ENCODE peak calls at places on chromosomes 3 and 15, in ten cellular contexts. I is HCT116; S is activated T-cell treated with anti-CD3 and anti-CD28 coated beads for 1 hour; F is left colon; U is NCI-H1417 treated with DMSO at 0.1 percent for 48 hours; G is PC-9; V is brain microvascular endothelial cell; N is pons; Q is activated effector memory CD4-positive, alpha-beta T cell treated with anti-CD3 and anti-CD28 coated beads, Interleukin-2, amount 50 U/mL, for 16 hours; B is AG09309. H is an unnamed sample.

GRCh38 chr3:114556832-114557231 is 263.0 kb downstream of the TIGIT start:
- DNase-seq in I (peak; percentile 45), S (no peak), F (no peak), U (no peak), G (no peak), V (no peak), N (no peak), Q (no peak), B (no peak), H (no peak)

GRCh38 chr3:98839846-98840245 is 61.6 kb downstream of the DCBLD2 start:
- DNase-seq in I (no peak), S (no peak), F (no peak), U (no peak), G (no peak), V (peak; percentile 44), N (no peak), Q (no peak), B (no peak), H (no peak)

GRCh38 chr15:75042730-75043508 is 19.5 kb downstream of the PPCDC start:
- DNase-seq in I (peak; percentile 43), S (peak; percentile 32), F (peak; percentile 93), U (no peak), G (peak; percentile 99), V (peak; percentile 22), N (peak; percentile 71), Q (peak; percentile 82), B (no peak), H (peak; percentile 90)

GRCh38 chr15:96849501-96849900 is 519.0 kb downstream of the NR2F2 start:
- DNase-seq in I (no peak), S (no peak), F (no peak), U (no peak), G (no peak), V (peak; percentile 92), N (no peak), Q (no peak), B (no peak), H (no peak)

GRCh38 chr3:172980849-172981248 is 160.2 kb downstream of the SPATA16 start:
- DNase-seq in I (no peak), S (no peak), F (no peak), U (no peak), G (no peak), V (no peak), N (no peak), Q (no peak), B (no peak), H (no peak)

GRCh38 chr3:12856626-12857025 is 15.3 kb upstream of the RPL32 start:
- DNase-seq in I (no peak), S (no peak), F (no peak), U (no peak), G (no peak), V (no peak), N (no peak), Q (no peak), B (no peak), H (no peak)

GRCh38 chr15:40999190-40999589 is 45.9 kb downstream of the CHAC1 start:
- DNase-seq in I (no peak), S (no peak), F (no peak), U (no peak), G (peak; percentile 86), V (no peak), N (no peak), Q (no peak), B (peak; percentile 59), H (no peak)

GRCh38 chr3:174951023-174951422 is 91.9 kb downstream of the NAALADL2 start:
- DNase-seq in I (peak; percentile 33), S (no peak), F (no peak), U (no peak), G (peak; percentile 87), V (peak; percentile 19), N (no peak), Q (no peak), B (no peak), H (no peak)

GRCh38 chr3:44323341-44323955 is 15.1 kb upstream of the TCAIM start:
- DNase-seq in I (peak; percentile 46), S (peak; percentile 54), F (peak; percentile 53), U (no peak), G (no peak), V (peak; percentile 63), N (peak; percentile 82), Q (peak; percentile 79), B (peak; percentile 32), H (no peak)

GRCh38 chr3:37863949-37864822 is 2.5 kb downstream of the CTDSPL start:
- DNase-seq in I (no peak), S (no peak), F (no peak), U (no peak), G (peak; percentile 49), V (no peak), N (no peak), Q (no peak), B (no peak), H (no peak)

GRCh38 chr15:82595766-82596165 is 51.4 kb downstream of the CPEB1 start:
- DNase-seq in I (no peak), S (no peak), F (no peak), U (no peak), G (no peak), V (no peak), N (no peak), Q (no peak), B (no peak), H (no peak)

GRCh38 chr15:93213281-93213680 is 124.3 kb upstream of the RGMA start:
- DNase-seq in I (no peak), S (no peak), F (no peak), U (no peak), G (no peak), V (no peak), N (no peak), Q (no peak), B (no peak), H (no peak)

GRCh38 chr3:65575376-65575840 is 463.3 kb downstream of the MAGI1 start:
- DNase-seq in I (no peak), S (no peak), F (no peak), U (no peak), G (peak; percentile 91), V (peak; percentile 57), N (no peak), Q (no peak), B (peak; percentile 28), H (no peak)

GRCh38 chr15:71048913-71049675 is 66.2 kb upstream of the THSD4 start:
- DNase-seq in I (no peak), S (no peak), F (no peak), U (no peak), G (peak; percentile 72), V (peak; percentile 91), N (no peak), Q (no peak), B (peak; percentile 77), H (no peak)

GRCh38 chr15:59158701-59159034 is 48.0 kb upstream of the LDHAL6B start:
- DNase-seq in I (no peak), S (no peak), F (no peak), U (no peak), G (no peak), V (no peak), N (no peak), Q (no peak), B (no peak), H (no peak)

GRCh38 chr15:40161693-40162401 is 978 bp downstream of the BUB1B start:
- DNase-seq in I (no peak), S (no peak), F (no peak), U (no peak), G (no peak), V (no peak), N (no peak), Q (no peak), B (no peak), H (no peak)

GRCh38 chr3:154615451-154615850 is 185.5 kb upstream of the GPR149 start:
- DNase-seq in I (no peak), S (no peak), F (no peak), U (no peak), G (no peak), V (no peak), N (no peak), Q (no peak), B (no peak), H (no peak)

GRCh38 chr15:48696627-48697312 is 51.3 kb upstream of the FBN1 start:
- DNase-seq in I (no peak), S (no peak), F (no peak), U (no peak), G (no peak), V (peak; percentile 61), N (no peak), Q (no peak), B (no peak), H (no peak)

GRCh38 chr15:71596672-71597071 is 213.7 kb upstream of the NR2E3 start:
- DNase-seq in I (no peak), S (no peak), F (no peak), U (no peak), G (no peak), V (no peak), N (peak; percentile 37), Q (no peak), B (no peak), H (no peak)

GRCh38 chr3:131896285-131896684 is 138.5 kb downstream of the CPNE4 start:
- DNase-seq in I (no peak), S (no peak), F (no peak), U (no peak), G (peak; percentile 54), V (no peak), N (no peak), Q (no peak), B (no peak), H (no peak)

GRCh38 chr15:67422296-67422695 is 98.6 kb upstream of the C15orf61 start:
- DNase-seq in I (no peak), S (no peak), F (no peak), U (no peak), G (no peak), V (no peak), N (no peak), Q (no peak), B (no peak), H (no peak)

GRCh38 chr15:75947117-75947516 is 43.4 kb downstream of the FBXO22 start:
- DNase-seq in I (no peak), S (no peak), F (no peak), U (no peak), G (no peak), V (peak; percentile 56), N (no peak), Q (no peak), B (peak; percentile 39), H (no peak)

GRCh38 chr3:129587559-129588210 is 18.8 kb downstream of the PLXND1 start:
- DNase-seq in I (no peak), S (no peak), F (no peak), U (no peak), G (peak; percentile 59), V (no peak), N (no peak), Q (no peak), B (no peak), H (no peak)

GRCh38 chr3:189108735-189109134 is 63.0 kb upstream of the TPRG1 start:
- DNase-seq in I (no peak), S (no peak), F (no peak), U (no peak), G (no peak), V (no peak), N (no peak), Q (no peak), B (no peak), H (no peak)

GRCh38 chr15:50084932-50085331 is 34.1 kb downstream of the ATP8B4 start:
- DNase-seq in I (no peak), S (no peak), F (no peak), U (no peak), G (no peak), V (no peak), N (no peak), Q (no peak), B (no peak), H (no peak)

GRCh38 chr3:182789371-182789770 is 3.9 kb upstream of the ATP11B start:
- DNase-seq in I (no peak), S (no peak), F (no peak), U (no peak), G (no peak), V (no peak), N (no peak), Q (no peak), B (no peak), H (no peak)

GRCh38 chr3:37993811-37994638 is 3.4 kb downstream of the VILL start:
- DNase-seq in I (no peak), S (peak; percentile 42), F (peak; percentile 85), U (no peak), G (no peak), V (peak; percentile 74), N (no peak), Q (peak; percentile 87), B (no peak), H (peak; percentile 90)

GRCh38 chr3:180633722-180634121 is 31.8 kb downstream of the TTC14 start:
- DNase-seq in I (no peak), S (no peak), F (no peak), U (no peak), G (no peak), V (no peak), N (no peak), Q (no peak), B (no peak), H (no peak)